ENCODE peak calls at places on chromosome 18, in four cellular contexts. R, P, D and Y are unnamed samples.

GRCh38 chr18:79459946-79460345 is 64.2 kb downstream of the NFATC1 start:
- DNase-seq in R (peak; percentile 34), P (no peak), D (no peak), Y (no peak)

GRCh38 chr18:9215221-9215933 is 78.8 kb downstream of the ANKRD12 start:
- DNase-seq in R (peak; percentile 26), P (no peak), D (no peak), Y (no peak)

GRCh38 chr18:1777843-1778242 is 793.5 kb downstream of the METTL4 start:
- DNase-seq in D (no peak), P (no peak), R (no peak), Y (no peak)

GRCh38 chr18:70558371-70558770 is 269.5 kb downstream of the SOCS6 start:
- DNase-seq in P (no peak), D (no peak), R (no peak), Y (no peak)

GRCh38 chr18:37980556-37980955 is 415.0 kb upstream of the CELF4 start:
- DNase-seq in P (no peak), D (no peak), R (no peak), Y (no peak)

GRCh38 chr18:62105373-62105772 is 81.5 kb downstream of the PIGN start:
- DNase-seq in P (no peak), R (no peak), D (no peak), Y (no peak)

GRCh38 chr18:58004317-58004716 is 39.7 kb upstream of the NEDD4L start:
- DNase-seq in P (no peak), D (no peak), R (peak; percentile 66), Y (no peak)

GRCh38 chr18:61825386-61825785 is 67.4 kb downstream of the RNF152 start:
- DNase-seq in P (no peak), D (no peak), R (peak; percentile 69), Y (no peak)

GRCh38 chr18:3177902-3178687 is 41.7 kb downstream of the MYOM1 start:
- DNase-seq in R (no peak), D (peak; percentile 45), P (no peak), Y (no peak)

GRCh38 chr18:61322265-61322873 is 10.9 kb upstream of the CDH20 start:
- DNase-seq in D (peak; percentile 27), R (peak; percentile 37), P (peak; percentile 59), Y (peak; percentile 80)

GRCh38 chr18:9735879-9736278 is 27.8 kb downstream of the RAB31 start:
- DNase-seq in P (no peak), D (no peak), R (no peak), Y (no peak)

GRCh38 chr18:61637905-61638304 is 254.9 kb downstream of the RNF152 start:
- DNase-seq in R (no peak), P (no peak), D (no peak), Y (peak; percentile 55)

GRCh38 chr18:43893001-43893637 is 615.8 kb upstream of the SYT4 start:
- DNase-seq in D (no peak), P (no peak), R (peak; percentile 91), Y (no peak)

GRCh38 chr18:27377251-27377650 is 192.1 kb upstream of the CHST9 start:
- DNase-seq in R (peak; percentile 25), D (no peak), P (no peak), Y (no peak)

GRCh38 chr18:79523221-79523737 is 127.5 kb downstream of the NFATC1 start:
- DNase-seq in D (no peak), P (no peak), R (no peak), Y (peak; percentile 10)

GRCh38 chr18:10851824-10852225 is 297.5 kb downstream of the PIEZO2 start:
- DNase-seq in P (peak; percentile 35), D (no peak), R (peak; percentile 76), Y (no peak)

GRCh38 chr18:69469444-69469919 is 68.8 kb downstream of the DOK6 start:
- DNase-seq in D (no peak), R (no peak), P (no peak), Y (peak; percentile 63)

GRCh38 chr18:61738488-61738887 is 154.3 kb downstream of the RNF152 start:
- DNase-seq in R (peak; percentile 71), D (peak; percentile 13), P (no peak), Y (no peak)

GRCh38 chr18:23515911-23516546 is 12.7 kb downstream of the RMC1 start:
- DNase-seq in D (peak; percentile 81), R (peak; percentile 81), P (peak; percentile 68), Y (peak; percentile 88)

GRCh38 chr18:79393181-79393598 is 2.5 kb upstream of the NFATC1 start:
- DNase-seq in P (no peak), D (no peak), R (peak; percentile 18), Y (no peak)

GRCh38 chr18:36086186-36086585 is 18.8 kb upstream of the RPRD1A start:
- DNase-seq in P (no peak), R (no peak), D (no peak), Y (no peak)

GRCh38 chr18:26579941-26580618 is 31.7 kb upstream of the KCTD1 start:
- DNase-seq in R (no peak), P (no peak), D (no peak), Y (no peak)

GRCh38 chr18:58591286-58591685 is 37.6 kb downstream of the ALPK2 start:
- DNase-seq in P (no peak), R (no peak), D (no peak), Y (no peak)

GRCh38 chr18:12027046-12027445 is 45.7 kb downstream of the IMPA2 start:
- DNase-seq in R (no peak), D (no peak), P (no peak), Y (no peak)

DNA sequence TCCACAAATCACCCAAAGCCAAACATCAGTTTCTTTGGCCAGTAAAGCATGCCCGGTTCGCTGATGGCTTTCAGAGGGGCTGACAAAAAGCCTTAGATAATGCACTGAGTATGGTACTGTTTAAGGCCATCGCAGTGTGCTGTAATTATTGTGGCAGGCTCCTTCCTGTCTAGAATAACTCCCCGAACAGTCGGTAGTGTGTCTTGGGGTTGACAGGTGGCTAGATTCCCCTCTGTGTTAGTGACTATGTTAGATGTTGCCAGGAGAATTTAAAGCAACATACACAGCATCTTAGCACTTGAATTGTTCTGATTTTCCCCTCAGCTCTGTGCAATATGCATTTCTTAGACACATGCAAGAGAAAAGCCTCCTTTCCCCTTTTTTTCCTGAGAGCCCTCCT is 331.3 kb downstream of the HRH4 start:
- DNase-seq in R (no peak), D (no peak), P (no peak), Y (no peak)
- H2BK12ac ChIP-seq in R (no peak overlapping the region), D (no peak overlapping the region), P (no peak overlapping the region), Y (no peak overlapping the region)

DNA sequence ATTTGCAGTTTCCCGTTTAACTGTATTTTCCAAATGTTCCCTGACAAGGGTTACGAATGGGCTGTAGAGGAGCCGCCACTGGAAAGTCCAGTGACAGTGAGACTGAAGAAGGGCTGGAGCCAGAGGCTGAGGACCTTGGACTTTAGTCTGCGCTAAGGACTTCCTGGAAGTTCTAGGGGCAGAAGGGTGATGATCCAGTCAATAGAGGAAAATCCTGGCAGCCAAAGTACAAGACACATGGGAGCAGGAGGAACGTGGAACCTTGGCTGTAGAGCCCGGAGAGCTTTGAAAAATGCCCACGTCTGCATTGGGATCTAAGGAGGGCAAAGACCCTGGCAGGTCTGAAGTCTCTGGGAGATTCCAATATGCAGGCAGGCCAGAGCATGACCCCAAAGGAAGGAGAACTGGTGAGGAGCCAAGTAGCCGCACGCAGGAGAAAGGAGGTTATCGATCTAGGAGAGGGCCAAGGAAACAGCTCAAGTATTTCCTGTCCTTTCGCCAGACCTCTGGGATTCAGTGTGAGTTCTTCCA is 28.5 kb downstream of the MBP start:
- DNase-seq in P (no peak), D (no peak), R (peak; percentile 49), Y (no peak)
- H3K4me1 ChIP-seq in P (peaks cover 7% of the 10 kb centered on the region), D (peaks cover 32% of the 10 kb centered on the region), R (peaks cover 38% of the 10 kb centered on the region), Y (peaks cover 9% of the 10 kb centered on the region)

GRCh38 chr18:63883617-63884016 is 3.9 kb upstream of the SERPINB2 start:
- DNase-seq in D (peak; percentile 5), P (no peak), R (peak; percentile 15), Y (no peak)
- H2BK12ac ChIP-seq in D (no peak overlapping the region), P (no peak overlapping the region), R (no peak overlapping the region), Y (no peak overlapping the region)

DNA sequence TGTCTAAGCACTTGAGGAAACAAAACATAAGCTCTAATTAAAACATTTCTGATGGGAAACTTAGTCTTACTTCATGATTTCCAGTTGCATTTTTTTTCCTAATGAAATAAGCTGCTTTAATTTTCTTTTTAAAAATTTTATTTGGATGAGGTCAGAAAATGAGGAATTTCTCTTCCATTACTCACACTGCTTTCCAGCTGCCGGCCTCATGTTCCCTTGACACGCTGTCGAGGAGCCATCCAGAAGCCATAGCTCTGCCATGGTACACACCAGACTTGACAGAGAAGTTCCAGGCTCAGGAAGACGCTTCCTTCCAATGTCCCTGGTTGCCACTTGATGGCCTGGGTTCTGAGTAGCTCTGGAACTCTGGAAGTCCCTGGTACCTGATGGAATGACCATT is 12.1 kb upstream of the MAPRE2 start:
- DNase-seq in D (peak; percentile 38), R (peak; percentile 61), P (no peak), Y (no peak)
- H3K4me1 ChIP-seq in D (no peaks in the 10 kb centered on the region), R (peaks cover 4% of the 10 kb centered on the region), P (no peaks in the 10 kb centered on the region), Y (no peaks in the 10 kb centered on the region)

GRCh38 chr18:48548921-48549320 is 10.1 kb downstream of the CTIF start:
- DNase-seq in P (no peak), R (no peak), D (peak; percentile 81), Y (no peak)
- H2BK12ac ChIP-seq in P (no peak overlapping the region), R (peak overlapping the region; percentile 32), D (peak overlapping the region; percentile 32), Y (no peak overlapping the region)

GRCh38 chr18:13577091-13577697 is 149.2 kb downstream of the FAM210A start:
- DNase-seq in R (no peak), D (no peak), P (no peak), Y (no peak)

GRCh38 chr18:13580351-13580750 is 146.0 kb downstream of the FAM210A start:
- DNase-seq in P (no peak), R (no peak), D (no peak), Y (no peak)

GRCh38 chr18:13579874-13580273 is 146.5 kb downstream of the FAM210A start:
- DNase-seq in P (no peak), R (no peak), D (no peak), Y (no peak)

GRCh38 chr18:13576598-13576997 is 149.8 kb downstream of the FAM210A start:
- DNase-seq in D (no peak), R (no peak), P (no peak), Y (no peak)

GRCh38 chr18:13578400-13578799 is 148.0 kb downstream of the FAM210A start:
- DNase-seq in D (no peak), R (no peak), P (no peak), Y (no peak)
- H3K4me1 ChIP-seq in D (no peaks in the 10 kb centered on the region), R (no peaks in the 10 kb centered on the region), P (no peaks in the 10 kb centered on the region), Y (no peaks in the 10 kb centered on the region)

DNA sequence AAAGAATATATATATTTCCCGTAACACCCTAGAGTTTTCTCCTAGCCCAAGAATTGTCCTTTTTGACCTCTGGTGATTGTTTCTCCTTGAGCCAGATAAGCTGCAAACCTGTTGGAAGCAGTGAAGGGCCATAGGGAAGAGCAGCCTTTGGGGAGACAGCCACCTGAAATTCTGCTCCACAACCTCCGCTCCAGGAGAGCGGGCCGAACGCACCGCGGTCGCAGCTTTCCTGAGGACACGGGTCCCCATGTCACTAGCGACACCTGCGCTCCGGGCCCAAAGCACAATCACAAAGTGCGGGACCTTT is 620 bp upstream of the DSG2 start:
- DNase-seq in D (no peak), P (no peak), R (no peak), Y (no peak)
- H2BK12ac ChIP-seq in D (peak overlapping the region; percentile 51), P (no peak overlapping the region), R (peak overlapping the region; percentile 21), Y (no peak overlapping the region)

DNA sequence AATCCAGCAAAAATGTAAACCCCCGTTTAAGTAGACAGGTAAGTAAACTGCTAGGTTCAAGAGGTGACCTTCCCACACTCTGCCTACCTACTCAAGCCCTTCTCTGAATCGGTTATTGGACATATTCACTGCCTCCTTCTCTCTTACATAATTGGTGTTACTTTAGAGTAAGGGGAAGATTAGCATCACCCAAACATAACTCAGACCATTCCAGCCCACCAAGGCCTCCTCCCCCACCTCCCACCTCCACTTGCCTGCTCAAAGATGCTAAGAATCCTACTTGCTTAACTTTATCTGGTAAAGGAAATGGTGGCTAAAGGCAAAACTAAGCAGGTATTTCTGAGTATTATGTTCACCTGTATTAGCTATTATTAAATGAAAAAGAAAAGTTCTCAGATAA is 55.0 kb upstream of the DTNA start:
- DNase-seq in P (no peak), D (no peak), R (no peak), Y (no peak)
- H3K4me1 ChIP-seq in P (peaks cover 8% of the 10 kb centered on the region), D (peaks cover 2% of the 10 kb centered on the region), R (peaks cover 3% of the 10 kb centered on the region), Y (peaks cover 15% of the 10 kb centered on the region)